ENCODE peak calls at places on chromosomes 2 and 18, in four cellular contexts. L, G, C and E are unnamed samples.

GRCh38 chr2:173571021-173571821 is 216.5 kb downstream of the CDCA7 start:
- DNase-seq in L (peak), C (peak), G (peak), E (no peak)

GRCh38 chr2:98749053-98749450 is 18.1 kb upstream of the MGAT4A start:
- DNase-seq in C (no peak), L (no peak), G (no peak), E (no peak)

GRCh38 chr2:65390134-65390533 is 42.3 kb downstream of the SPRED2 start:
- DNase-seq in C (no peak), G (no peak), L (no peak), E (no peak)

GRCh38 chr18:79522451-79523220 is 126.9 kb downstream of the NFATC1 start:
- DNase-seq in C (no peak), L (no peak), G (no peak), E (no peak)

GRCh38 chr2:216086207-216086893 is 4.6 kb downstream of the TMEM169 start:
- DNase-seq in L (no peak), C (no peak), G (no peak), E (no peak)

GRCh38 chr2:168369087-168369486 is 87.0 kb upstream of the CERS6 start:
- DNase-seq in L (no peak), G (no peak), C (no peak), E (no peak)

GRCh38 chr18:47215554-47216138 is 35.8 kb downstream of the SKOR2 start:
- DNase-seq in C (peak), L (peak), G (peak), E (peak)

GRCh38 chr18:76822510-76823165 is at the start of gene ZNF236:
- DNase-seq in G (peak), L (peak), C (peak), E (peak)

GRCh38 chr2:241794250-241794823 is 14.7 kb upstream of the NEU4 start:
- DNase-seq in C (no peak), G (no peak), L (no peak), E (no peak)

GRCh38 chr2:176639016-176639343 is 369.7 kb downstream of the MTX2 start:
- DNase-seq in C (no peak), L (no peak), G (no peak), E (no peak)

GRCh38 chr2:234771985-234772774 is 179.6 kb upstream of the SH3BP4 start:
- DNase-seq in C (no peak), L (no peak), G (no peak), E (no peak)